ENCODE peak calls at places on chromosomes 3 and 15, in six cellular contexts. L is astrocyte of the hippocampus, H is K562, T is putamen, V is MG63, K is DMS153. R is an unnamed sample.

GRCh38 chr3:23685484-23686258 is 120.1 kb upstream of the UBE2E1 start:
- DNase-seq in L (peak), H (peak), T (peak), V (peak), K (peak), R (peak)

GRCh38 chr15:41291065-41291631 is 41.2 kb downstream of the OIP5 start:
- DNase-seq in L (no peak), H (no peak), T (peak), V (no peak), K (no peak), R (no peak)

GRCh38 chr15:87322223-87322622 is 934.3 kb downstream of the NTRK3 start:
- DNase-seq in L (no peak), H (no peak), T (no peak), V (no peak), K (no peak), R (no peak)

GRCh38 chr3:17518189-17519059 is 224.0 kb downstream of the TBC1D5 start:
- DNase-seq in L (no peak), H (no peak), T (no peak), V (no peak), K (no peak), R (no peak)

GRCh38 chr3:136898954-136899353 is 36.9 kb downstream of the NCK1 start:
- DNase-seq in L (peak), H (no peak), T (no peak), V (no peak), K (no peak), R (no peak)

GRCh38 chr15:98949624-98950023 is 58.0 kb downstream of the PGPEP1L start:
- DNase-seq in L (no peak), H (no peak), T (no peak), V (no peak), K (no peak), R (no peak)

GRCh38 chr15:20358066-20358780 is 183.4 kb downstream of the GOLGA6L6 start:
- DNase-seq in L (no peak), H (no peak), T (no peak), V (no peak), K (no peak), R (no peak)

GRCh38 chr15:40320931-40321371 is 2.5 kb upstream of the INAFM2 start:
- DNase-seq in L (peak), H (peak), T (peak), V (no peak), K (no peak), R (peak)

GRCh38 chr15:68315495-68316007 is 38.0 kb downstream of the FEM1B start:
- DNase-seq in L (peak), H (no peak), T (no peak), V (no peak), K (no peak), R (no peak)

GRCh38 chr15:61069369-61070075 is 159.6 kb downstream of the RORA start:
- DNase-seq in L (no peak), H (no peak), T (no peak), V (no peak), K (peak), R (no peak)

GRCh38 chr3:134643150-134643675 is 7.6 kb downstream of the KY start:
- DNase-seq in L (no peak), H (no peak), T (no peak), V (no peak), K (no peak), R (no peak)

GRCh38 chr3:142649996-142650693 is 54.0 kb downstream of the PLS1 start:
- DNase-seq in L (no peak), H (no peak), T (no peak), V (no peak), K (peak), R (no peak)

GRCh38 chr3:50630916-50631315 is 14.0 kb downstream of the MAPKAPK3 start:
- DNase-seq in L (peak), H (no peak), T (no peak), V (no peak), K (peak), R (no peak)

GRCh38 chr15:101641894-101642293 is 10.3 kb downstream of the TM2D3 start:
- DNase-seq in L (no peak), H (no peak), T (no peak), V (no peak), K (peak), R (no peak)

GRCh38 chr3:170437696-170438407 is 19.2 kb downstream of the CLDN11 start:
- DNase-seq in L (no peak), H (no peak), T (no peak), V (no peak), K (no peak), R (no peak)

GRCh38 chr3:108412351-108412750 is 98.0 kb downstream of the MYH15 start:
- DNase-seq in L (no peak), H (no peak), T (no peak), V (no peak), K (no peak), R (no peak)

GRCh38 chr3:38455639-38456430 is 2.1 kb downstream of the ACVR2B start:
- DNase-seq in L (peak), H (no peak), T (no peak), V (no peak), K (no peak), R (no peak)

GRCh38 chr3:25573386-25574171 is 91.1 kb downstream of the TOP2B start:
- DNase-seq in L (peak), H (no peak), T (peak), V (peak), K (no peak), R (no peak)

GRCh38 chr3:178646205-178646604 is 110.0 kb downstream of the KCNMB2 start:
- DNase-seq in L (peak), H (no peak), T (no peak), V (no peak), K (no peak), R (no peak)

GRCh38 chr3:184295771-184296170 is 3.3 kb upstream of the PSMD2 start:
- DNase-seq in L (no peak), H (no peak), T (no peak), V (no peak), K (no peak), R (no peak)

R was measured in head of caudate nucleus.